ENCODE peak calls at places on chromosomes 7 and 10, in four cellular contexts. D is iPS-NIHi11; F is CD4-positive, alpha-beta T cell; K is stimulated activated CD4-positive, alpha-beta T cell treated with anti-CD3 and anti-CD28 coated beads, Interleukin-15, amount 100 ng/mL, for 48 hours. T is an unnamed sample.

GRCh38 chr7:124452176-124452575 is 313.4 kb downstream of the GPR37 start:
- DNase-seq in K (no peak), D (no peak), F (no peak), T (no peak)

GRCh38 chr10:107614939-107615665 is 450.6 kb upstream of the SORCS1 start:
- DNase-seq in F (no peak), D (no peak), K (no peak), T (no peak)

GRCh38 chr10:23981520-23982309 is 227.2 kb upstream of the KIAA1217 start:
- DNase-seq in D (no peak), K (no peak), F (no peak), T (no peak)

GRCh38 chr7:158707610-158708009 is 3.0 kb upstream of the NCAPG2 start:
- DNase-seq in D (no peak), K (no peak), F (no peak), T (no peak)

GRCh38 chr10:6203331-6204062 is 765 bp downstream of the PFKFB3 start:
- DNase-seq in K (peak), D (peak), F (peak), T (peak)

GRCh38 chr10:43140414-43140813 is 2.2 kb downstream of the CSGALNACT2 start:
- DNase-seq in D (no peak), F (no peak), K (no peak), T (no peak)

GRCh38 chr10:63671317-63671937 is 150.2 kb downstream of the REEP3 start:
- DNase-seq in F (no peak), D (peak), K (no peak), T (no peak)

GRCh38 chr7:73701357-73701995 is 18.0 kb downstream of the STX1A start:
- DNase-seq in K (no peak), F (no peak), D (peak), T (no peak)

GRCh38 chr10:126268104-126268900 is 120.0 kb downstream of the ADAM12 start:
- DNase-seq in D (no peak), K (no peak), F (no peak), T (no peak)